ENCODE peak calls at places on chromosomes 4 and X, in ten cellular contexts. V is Panc1, F is upper lobe of left lung, R is stomach, I is SK-N-SH, O is suprapubic skin, D is HCT116, Z is breast epithelium, B is spleen, H is sigmoid colon. U is an unnamed sample. For H3K36me3, the result is how much of the 10 kb centered on the place peaks cover.

GRCh38 chrX:50839730-50840129 is 25.7 kb upstream of the SHROOM4 start:
- DNase-seq in Z (no peak), I (no peak), O (no peak), H (no peak), R (no peak), V (no peak), B (no peak), D (no peak), F (no peak), U (no peak)

GRCh38 chrX:39975094-39975865 is 122.5 kb downstream of the BCOR start:
- DNase-seq in B (no peak), Z (peak), O (no peak), H (no peak), R (peak), F (peak), I (no peak), D (peak), V (no peak), U (no peak)

GRCh38 chrX:112734250-112734649 is 54.5 kb upstream of the LHFPL1 start:
- DNase-seq in R (no peak), Z (no peak), V (no peak), D (no peak), I (no peak), F (no peak), B (no peak), H (no peak), O (no peak), U (no peak)

GRCh38 chr4:108881190-108881589 is 118.3 kb upstream of the ETNPPL start:
- DNase-seq in R (no peak), V (no peak), O (no peak), Z (no peak), D (no peak), H (no peak), B (no peak), F (no peak), I (no peak), U (peak)

GRCh38 chr4:175411251-175411650 is 400.8 kb downstream of the GPM6A start:
- DNase-seq in V (no peak), H (no peak), B (no peak), D (no peak), O (no peak), R (no peak), Z (no peak), F (no peak), I (no peak), U (no peak)

GRCh38 chr4:37073226-37073840 is 171.2 kb upstream of the NWD2 start:
- DNase-seq in V (no peak), F (no peak), B (no peak), D (no peak), I (peak), R (no peak), H (no peak), Z (no peak), O (no peak), U (no peak)

GRCh38 chr4:3215256-3215655 is 33.7 kb upstream of the MSANTD1 start:
- DNase-seq in B (no peak), F (no peak), H (peak), V (no peak), I (no peak), O (peak), Z (peak), D (no peak), R (no peak), U (no peak)

GRCh38 chr4:77358315-77358928 is 201.4 kb downstream of the CCNG2 start:
- DNase-seq in Z (no peak), V (peak), B (no peak), I (peak), O (no peak), H (no peak), R (no peak), F (no peak), D (peak), U (no peak)

GRCh38 chr4:26736621-26737020 is 124.0 kb upstream of the STIM2 start:
- DNase-seq in I (no peak), R (no peak), F (no peak), O (no peak), D (no peak), V (no peak), B (no peak), H (no peak), Z (no peak), U (no peak)

GRCh38 chr4:76747613-76748012 is 150.3 kb downstream of the SOWAHB start:
- DNase-seq in H (no peak), F (no peak), Z (no peak), D (no peak), R (no peak), O (no peak), B (no peak), V (no peak), I (no peak), U (no peak)

GRCh38 chr4:125368161-125368560 is 53.4 kb downstream of the FAT4 start:
- DNase-seq in H (no peak), Z (no peak), R (no peak), O (no peak), B (no peak), V (no peak), I (peak), D (no peak), F (no peak), U (peak)

GRCh38 chr4:147760695-147761094 is 28.8 kb downstream of the ARHGAP10 start:
- DNase-seq in I (peak), R (peak), O (no peak), H (peak), V (no peak), D (no peak), Z (peak), B (no peak), F (peak), U (no peak)

GRCh38 chr4:102713096-102713495 is 47.7 kb downstream of the MANBA start:
- DNase-seq in F (no peak), R (no peak), O (no peak), H (no peak), B (no peak), Z (no peak), D (no peak), V (no peak), I (no peak), U (no peak)

DNA sequence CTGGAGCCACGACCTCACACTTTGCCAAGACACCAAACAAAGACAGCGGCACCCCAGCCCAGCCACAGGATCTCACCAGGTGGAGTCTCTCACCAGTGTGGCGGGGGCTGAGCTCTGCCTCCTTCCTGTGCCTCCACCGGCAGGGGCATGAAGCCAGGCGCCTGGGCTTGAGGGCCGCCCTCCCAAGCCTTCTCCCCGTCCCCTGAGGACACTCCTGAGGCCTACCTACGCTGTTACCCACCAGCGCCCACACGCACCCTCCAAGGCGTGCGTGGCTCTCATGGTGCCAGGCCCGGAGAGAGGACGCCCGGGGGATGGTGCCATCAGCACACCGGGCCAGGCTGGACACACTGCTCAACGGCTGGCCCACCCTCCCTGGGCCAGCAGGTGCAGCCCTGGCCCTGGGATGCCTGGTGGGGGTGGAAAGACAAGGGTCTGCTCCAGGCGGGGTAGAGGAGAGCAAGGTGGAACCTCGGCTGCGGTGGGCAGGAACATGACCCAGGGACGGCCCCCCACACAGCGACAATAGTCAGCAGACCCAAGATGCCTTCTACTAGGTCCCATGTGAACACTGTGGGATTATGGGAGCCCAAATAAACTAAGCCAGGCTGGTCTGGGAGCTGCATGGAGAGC is 22.1 kb downstream of the NELFA start:
- DNase-seq in O (no peak), V (no peak), Z (no peak), D (no peak), R (no peak), B (peak), I (peak), F (peak), H (no peak), U (no peak)
- H3K36me3 ChIP-seq in O (half or more), V (under half), Z (under half), D (under half), R (half or more), B (half or more), I (under half), F (under half), H (half or more), U (under half)

GRCh38 chr4:73842696-73843095 is 6.2 kb downstream of the CXCL6 start:
- DNase-seq in F (no peak), O (no peak), B (no peak), V (no peak), D (no peak), H (no peak), R (no peak), Z (no peak), I (no peak), U (no peak)

GRCh38 chr4:73839715-73840114 is 3.2 kb downstream of the CXCL6 start:
- DNase-seq in O (no peak), B (no peak), H (no peak), I (no peak), R (no peak), F (no peak), D (no peak), V (no peak), Z (no peak), U (no peak)

GRCh38 chr4:73836373-73837269 is at the start of gene CXCL6:
- DNase-seq in Z (no peak), I (no peak), H (peak), D (no peak), O (peak), B (peak), V (no peak), R (peak), F (peak), U (no peak)

GRCh38 chr4:73841243-73841925 is 4.9 kb downstream of the CXCL6 start:
- DNase-seq in O (no peak), F (no peak), V (no peak), Z (no peak), I (no peak), R (no peak), H (no peak), B (no peak), D (no peak), U (no peak)

GRCh38 chr4:73839071-73839470 is 2.6 kb downstream of the CXCL6 start:
- DNase-seq in O (no peak), F (no peak), B (no peak), D (no peak), I (no peak), V (no peak), H (no peak), R (no peak), Z (no peak), U (no peak)
- H3K27ac ChIP-seq in O (no peak), F (no peak), B (peak), D (no peak), I (no peak), V (no peak), H (no peak), R (no peak), Z (no peak), U (no peak)

GRCh38 chrX:30892591-30892990 is 3.5 kb upstream of the TAB3 start:
- DNase-seq in O (no peak), V (no peak), F (peak), I (no peak), R (no peak), D (peak), H (no peak), B (no peak), Z (no peak), U (no peak)
- TF ChIP-seq POLR2AphosphoS5 in O (no peak), V (no peak), F (no peak), I (no peak), R (no peak), D (no peak), H (no peak), B (no peak), Z (no peak), U (no peak)

GRCh38 chr4:89586318-89586717 is 250.6 kb downstream of the SNCA start:
- DNase-seq in H (no peak), B (no peak), Z (no peak), I (no peak), O (no peak), D (no peak), V (no peak), R (no peak), F (no peak), U (no peak)
- H3K36me3 ChIP-seq in H (under half), B (under half), Z (under half), I (under half), O (under half), D (under half), V (under half), R (under half), F (under half), U (under half)

DNA sequence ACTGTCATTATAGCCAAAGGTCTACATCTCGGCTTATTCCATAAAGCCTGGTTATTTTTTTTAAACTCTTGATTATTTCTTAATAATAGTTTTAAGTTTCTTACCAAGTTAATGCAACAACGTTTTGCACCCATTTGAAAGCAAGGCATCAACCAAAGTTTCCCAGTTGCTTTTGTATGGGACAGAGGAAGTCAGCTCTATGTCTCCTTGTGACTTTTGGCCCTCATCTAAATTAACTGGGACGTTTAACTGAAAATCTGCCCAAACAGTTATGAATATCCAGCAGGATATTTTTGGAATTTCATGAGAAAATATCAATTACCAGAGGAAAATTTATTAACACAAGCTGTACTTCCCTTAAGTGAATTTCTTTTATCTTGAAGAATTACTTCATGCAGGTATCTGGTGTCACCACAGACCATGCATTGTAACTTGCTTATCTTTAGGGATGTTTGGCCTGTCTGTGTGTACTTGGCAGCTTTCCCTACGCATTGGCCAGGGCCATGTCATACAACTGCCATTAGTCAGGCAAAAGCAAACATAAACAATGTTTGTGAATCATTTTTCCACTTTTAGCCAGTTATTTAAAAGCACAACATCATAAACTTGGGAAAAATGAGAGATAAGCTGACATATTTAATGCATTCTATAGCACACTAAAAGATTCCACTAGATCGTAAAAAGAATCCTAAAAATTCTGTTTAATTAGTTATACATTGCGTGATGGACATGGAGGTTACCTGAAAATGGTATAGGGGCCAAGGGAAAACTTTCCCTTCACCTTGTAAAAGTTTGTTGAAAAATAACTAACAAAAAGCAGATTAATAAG is 101.4 kb upstream of the PDE5A start:
- DNase-seq in Z (no peak), O (no peak), H (no peak), V (peak), F (no peak), R (peak), D (peak), I (peak), B (no peak), U (no peak)
- H3K27ac ChIP-seq in Z (no peak), O (no peak), H (peak), V (peak), F (peak), R (no peak), D (no peak), I (no peak), B (no peak), U (peak)

DNA sequence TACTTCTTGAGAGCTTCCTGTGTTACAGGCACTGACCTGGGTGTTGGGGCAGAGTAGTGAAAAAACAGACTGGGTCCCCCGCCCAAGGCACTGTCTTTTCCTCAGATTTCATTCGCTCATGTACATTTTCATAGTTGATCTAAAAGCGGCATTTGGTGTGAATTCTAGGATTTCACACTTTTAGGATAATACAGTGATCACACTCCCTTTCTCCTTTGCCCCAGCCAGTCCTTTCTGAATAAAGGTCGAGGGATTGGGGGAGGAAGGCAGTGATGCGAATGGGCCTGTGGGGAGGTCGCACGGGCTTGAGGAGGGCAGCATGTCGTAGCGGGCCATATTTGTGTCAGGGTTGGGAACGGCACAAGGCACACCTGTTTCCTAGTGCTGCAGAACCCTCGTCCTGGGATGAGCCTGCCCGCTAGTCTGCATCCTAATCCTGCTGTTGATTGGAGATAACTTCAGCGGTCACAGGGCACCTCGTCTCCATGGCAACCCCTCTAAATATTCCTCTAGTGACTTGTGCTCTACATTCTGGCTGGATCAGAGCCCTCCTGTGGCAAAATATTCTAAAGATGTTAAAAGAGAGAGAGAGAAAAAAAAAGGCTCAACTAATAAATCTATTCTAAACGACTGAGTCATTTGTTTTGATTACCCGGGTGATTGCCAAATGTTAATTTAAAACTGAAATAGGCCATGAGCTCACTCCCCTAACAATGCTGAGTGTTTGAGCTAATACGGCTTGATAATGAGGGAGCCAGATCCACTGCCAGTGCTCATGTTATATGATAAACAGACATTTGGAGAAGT is 21.8 kb downstream of the FHL1 start:
- DNase-seq in F (no peak), R (no peak), H (peak), D (no peak), V (no peak), I (peak), O (peak), B (no peak), Z (no peak), U (no peak)
- TF ChIP-seq POLR2AphosphoS5 in F (no peak), R (peak), H (peak), D (no peak), V (no peak), I (peak), O (no peak), B (no peak), Z (no peak), U (no peak)

GRCh38 chr4:11051181-11051580 is 366.6 kb upstream of the CLNK start:
- DNase-seq in D (no peak), B (no peak), V (no peak), I (no peak), F (no peak), R (no peak), H (no peak), Z (no peak), O (no peak), U (no peak)
- H3K36me3 ChIP-seq in D (under half), B (under half), V (under half), I (under half), F (under half), R (under half), H (under half), Z (under half), O (under half), U (under half)

DNA sequence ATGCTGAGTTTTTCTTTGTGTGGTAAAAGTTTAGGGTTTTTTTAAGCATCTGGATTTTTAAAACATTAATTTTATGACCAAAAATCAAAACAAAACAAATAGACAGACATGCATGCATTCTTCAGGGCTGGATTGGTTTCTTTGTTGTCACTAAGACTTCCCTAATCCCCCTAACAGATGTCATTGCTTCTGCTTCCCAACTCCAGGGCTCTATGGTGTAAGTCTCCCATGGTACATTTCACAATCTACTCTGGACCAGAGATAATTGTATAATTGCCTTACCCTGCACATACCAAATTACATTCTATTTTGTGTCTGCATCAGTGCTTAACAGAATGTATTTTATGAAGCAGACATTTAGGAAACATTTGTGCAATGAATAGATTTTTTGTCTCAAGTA is 529.1 kb upstream of the SMIM31 start:
- DNase-seq in Z (no peak), F (no peak), I (no peak), R (no peak), B (no peak), H (no peak), V (no peak), O (no peak), D (no peak), U (peak)
- H3K27ac ChIP-seq in Z (no peak), F (no peak), I (no peak), R (no peak), B (no peak), H (no peak), V (no peak), O (no peak), D (no peak), U (no peak)

GRCh38 chr4:128521634-128522253 is 234.1 kb upstream of the PGRMC2 start:
- DNase-seq in B (no peak), R (no peak), I (no peak), H (no peak), D (no peak), V (no peak), F (no peak), O (no peak), Z (no peak), U (no peak)
- TF ChIP-seq POLR2AphosphoS5 in B (no peak), R (no peak), I (no peak), H (no peak), D (no peak), V (no peak), F (no peak), O (no peak), Z (no peak), U (no peak)

U was measured in SK-N-MC.